ENCODE peak calls at places on chromosome 11, in four cellular contexts. H, D, R and L are unnamed samples.
A peak's percentile ranks its signal among the peaks of the same experiment; 100 is the strongest.

GRCh38 chr11:69868003-69868865 is 49.0 kb upstream of the FGF3 start:
- DNase-seq in D (no peak), H (peak; percentile 68), R (no peak), L (no peak)

GRCh38 chr11:118917488-118918127 is 8.1 kb downstream of the BCL9L start:
- DNase-seq in D (peak; percentile 92), R (peak; percentile 68), H (no peak), L (peak; percentile 97)

GRCh38 chr11:79438631-79439429 is 2.0 kb downstream of the TENM4 start:
- DNase-seq in R (peak; percentile 23), H (peak; percentile 17), D (peak; percentile 41), L (no peak)

GRCh38 chr11:1276866-1277615 is 32.4 kb downstream of the TOLLIP start:
- DNase-seq in D (no peak), R (no peak), H (no peak), L (no peak)

GRCh38 chr11:95922099-95922498 is 1.8 kb downstream of the MTMR2 start:
- DNase-seq in D (no peak), H (no peak), R (no peak), L (no peak)

GRCh38 chr11:2772544-2773031 is 72.8 kb upstream of the KCNQ1OT1 start:
- DNase-seq in D (no peak), R (no peak), H (no peak), L (no peak)

GRCh38 chr11:93340223-93340622 is 9.7 kb downstream of the DEUP1 start:
- DNase-seq in H (no peak), D (no peak), R (no peak), L (no peak)

GRCh38 chr11:5369793-5370192 is 13.8 kb upstream of the OR51M1 start:
- DNase-seq in H (no peak), R (no peak), D (no peak), L (no peak)

GRCh38 chr11:774873-775592 is 2.3 kb downstream of the GATD1 start:
- DNase-seq in H (no peak), R (no peak), D (no peak), L (no peak)

GRCh38 chr11:13329670-13330401 is 52.2 kb downstream of the BMAL1 start:
- DNase-seq in R (no peak), H (no peak), D (no peak), L (no peak)

GRCh38 chr11:127106142-127106541 is 105.6 kb upstream of the KIRREL3 start:
- DNase-seq in R (no peak), H (peak; percentile 69), D (no peak), L (peak; percentile 9)

GRCh38 chr11:77198440-77198849 is 70.4 kb downstream of the MYO7A start:
- DNase-seq in R (no peak), D (peak; percentile 11), H (no peak), L (no peak)

GRCh38 chr11:8740156-8740555 is 57.6 kb downstream of the RPL27A start:
- DNase-seq in R (no peak), D (no peak), H (no peak), L (no peak)

GRCh38 chr11:28110108-28110838 is 2.1 kb downstream of the METTL15 start:
- DNase-seq in H (peak; percentile 35), D (peak; percentile 71), R (peak; percentile 68), L (peak; percentile 77)

GRCh38 chr11:128968916-128969315 is 26.2 kb upstream of the TP53AIP1 start:
- DNase-seq in H (no peak), D (no peak), R (no peak), L (no peak)

GRCh38 chr11:76589945-76590630 is 80.5 kb downstream of the LRRC32 start:
- DNase-seq in H (no peak), R (no peak), D (no peak), L (no peak)

GRCh38 chr11:12020546-12020945 is 12.1 kb upstream of the DKK3 start:
- DNase-seq in D (no peak), H (no peak), R (no peak), L (no peak)

GRCh38 chr11:393219-394033 is 583 bp upstream of the PKP3 start:
- DNase-seq in R (no peak), D (no peak), H (no peak), L (peak; percentile 76)

GRCh38 chr11:4041731-4042391 is 52.7 kb upstream of the RRM1 start:
- DNase-seq in H (no peak), R (no peak), D (no peak), L (no peak)

GRCh38 chr11:2912498-2912897 is 16.7 kb downstream of the PHLDA2 start:
- DNase-seq in D (no peak), H (no peak), R (no peak), L (peak; percentile 98)

GRCh38 chr11:9153651-9154050 is 62.3 kb upstream of the SCUBE2 start:
- DNase-seq in R (no peak), D (no peak), H (no peak), L (peak; percentile 68)

GRCh38 chr11:1479678-1480118 is 6.9 kb downstream of the MOB2 start:
- DNase-seq in R (peak; percentile 2), D (no peak), H (no peak), L (no peak)

GRCh38 chr11:66467034-66467659 is 442 bp downstream of the PELI3 start:
- DNase-seq in H (peak; percentile 33), R (no peak), D (no peak), L (peak; percentile 15)

GRCh38 chr11:12818333-12819015 is 144.3 kb downstream of the TEAD1 start:
- DNase-seq in R (peak; percentile 42), H (no peak), D (no peak), L (no peak)

GRCh38 chr11:79397252-79397651 is 43.6 kb downstream of the TENM4 start:
- DNase-seq in D (no peak), R (no peak), H (no peak), L (no peak)

GRCh38 chr11:8045839-8046238 is 35.2 kb upstream of the TUB start:
- DNase-seq in H (no peak), D (no peak), R (no peak), L (no peak)

GRCh38 chr11:125036933-125037332 is 26.2 kb upstream of the SLC37A2 start:
- DNase-seq in H (no peak), D (no peak), R (no peak), L (no peak)

GRCh38 chr11:125916683-125917337 is 12.5 kb downstream of the DDX25 start:
- DNase-seq in R (no peak), H (no peak), D (no peak), L (peak; percentile 84)

GRCh38 chr11:119741369-119742262 is 12.6 kb upstream of the NECTIN1 start:
- DNase-seq in R (peak; percentile 52), D (no peak), H (peak; percentile 56), L (peak; percentile 53)

GRCh38 chr11:71240865-71241691 is 11.3 kb downstream of the SHANK2 start:
- DNase-seq in H (no peak), D (peak; percentile 45), R (no peak), L (peak; percentile 15)

DNA sequence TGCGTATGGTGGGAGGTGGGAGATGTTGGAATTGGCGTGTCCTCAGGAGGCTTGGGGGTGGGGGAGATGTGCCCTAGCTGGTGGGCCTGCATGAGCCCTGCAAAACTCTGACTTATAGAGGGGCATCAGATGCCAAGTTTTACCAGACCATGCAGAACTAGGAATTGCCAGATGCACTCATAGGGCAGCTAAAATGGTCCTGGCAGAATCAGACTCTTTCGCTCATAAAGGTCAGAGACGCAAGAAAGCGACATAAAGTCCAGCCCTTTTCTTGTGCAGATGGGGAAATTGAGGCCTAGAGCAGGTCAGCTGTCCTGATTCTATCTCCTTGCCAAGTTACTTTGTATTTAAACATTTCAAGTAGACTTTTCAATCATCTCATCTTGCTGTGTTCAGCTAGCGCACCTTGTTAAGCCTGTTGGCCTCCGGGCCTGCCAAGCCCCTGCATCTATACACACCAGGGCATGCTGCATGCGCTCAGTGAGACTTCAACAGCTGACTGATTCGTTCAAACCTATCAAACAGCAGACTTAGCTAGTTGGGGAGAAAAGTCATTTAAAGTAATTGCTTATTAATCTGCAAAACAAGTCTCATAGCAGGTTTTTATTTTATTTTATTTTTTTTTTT is 34.1 kb upstream of the EHF start:
- DNase-seq in D (no peak), R (no peak), H (no peak), L (no peak)
- H3K27ac ChIP-seq in D (no peak overlapping the region), R (no peak overlapping the region), H (no peak overlapping the region), L (no peak overlapping the region)

DNA sequence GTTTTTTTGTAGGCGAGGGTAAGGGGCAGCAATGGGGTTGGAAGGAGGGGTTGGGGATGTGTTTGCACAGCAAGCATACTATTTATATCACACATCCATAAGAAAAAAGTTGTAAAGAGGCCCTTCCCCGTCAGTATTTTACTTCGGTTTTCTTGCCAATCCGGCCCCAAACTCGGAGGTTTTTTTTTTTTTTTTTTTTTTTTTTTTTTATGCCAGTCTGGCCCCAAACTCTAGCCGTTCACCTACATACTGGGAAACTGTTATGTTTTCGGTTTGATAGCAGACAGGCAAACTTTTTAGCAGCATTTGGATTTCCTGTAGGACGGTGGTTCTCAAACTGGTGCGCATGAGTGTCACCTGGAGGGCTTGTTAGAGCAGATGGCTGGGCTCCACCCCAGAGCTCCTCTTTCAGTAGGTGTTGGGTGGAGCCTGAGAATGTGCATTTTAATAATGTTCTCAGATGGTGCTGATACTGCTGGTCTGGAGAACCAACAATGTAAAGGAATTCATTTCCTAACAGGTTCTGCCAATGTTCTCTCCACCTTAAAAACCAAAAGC is 76.5 kb upstream of the ZBED5 start:
- DNase-seq in R (no peak), D (no peak), H (no peak), L (peak; percentile 35)
- H3K4me3 ChIP-seq in R (peak overlapping the region; percentile 65), D (peak overlapping the region; percentile 49), H (peak overlapping the region; percentile 49), L (no peak overlapping the region)

GRCh38 chr11:80473562-80473961 is 1032.7 kb upstream of the TENM4 start:
- DNase-seq in R (no peak), D (no peak), H (no peak), L (peak; percentile 1)
- H3K27ac ChIP-seq in R (no peak overlapping the region), D (no peak overlapping the region), H (no peak overlapping the region), L (no peak overlapping the region)

DNA sequence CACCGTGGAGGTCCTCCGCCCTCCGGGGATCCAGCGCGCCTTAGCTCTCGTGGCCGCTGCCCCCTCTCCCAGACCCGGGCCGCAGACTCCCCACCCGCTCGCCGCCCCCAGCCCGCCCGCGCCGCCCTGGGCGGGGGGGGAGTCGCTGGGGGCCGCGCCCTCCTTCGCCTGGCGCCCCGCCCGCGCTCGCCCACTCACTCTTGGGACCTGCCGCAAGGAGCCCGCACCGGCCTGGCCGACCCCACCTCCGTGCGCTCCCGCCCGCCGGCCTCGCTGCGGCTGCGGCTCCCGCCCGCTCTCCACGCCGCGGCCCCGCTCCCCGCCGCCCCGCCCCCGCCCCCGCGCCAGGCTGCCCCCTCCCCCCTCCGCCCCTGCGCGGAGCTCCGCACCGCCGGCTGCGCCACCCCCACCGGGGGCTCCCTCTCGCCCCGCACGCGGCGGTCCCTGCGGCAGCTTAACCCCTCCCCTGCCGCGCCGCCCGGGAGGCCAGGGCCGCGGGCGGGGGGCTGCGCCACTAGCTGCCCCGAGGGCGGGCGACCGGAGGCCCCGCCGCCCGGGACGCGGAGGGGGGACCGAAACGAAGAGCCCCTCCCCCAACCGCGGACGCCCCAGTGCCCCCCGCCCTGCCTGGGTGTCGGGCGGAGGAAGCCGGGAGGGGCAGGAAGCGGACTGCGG is 739 bp upstream of the RASGRP2 start:
- DNase-seq in H (no peak), R (no peak), D (no peak), L (no peak)
- H3K4me3 ChIP-seq in H (peak overlapping the region; percentile 41), R (peak overlapping the region; percentile 77), D (peak overlapping the region; percentile 79), L (peak overlapping the region; percentile 74)

GRCh38 chr11:75562048-75562835 is at the start of gene SERPINH1:
- DNase-seq in H (no peak), R (peak; percentile 89), D (peak; percentile 89), L (peak; percentile 90)

GRCh38 chr11:75565221-75565814 is 3.3 kb downstream of the SERPINH1 start:
- DNase-seq in H (no peak), R (peak; percentile 69), D (peak; percentile 76), L (no peak)

GRCh38 chr11:75563978-75564552 is 2.0 kb downstream of the SERPINH1 start:
- DNase-seq in H (peak; percentile 71), D (peak; percentile 66), R (peak; percentile 64), L (no peak)

GRCh38 chr11:75562836-75563484 is 907 bp downstream of the SERPINH1 start:
- DNase-seq in H (peak; percentile 91), D (no peak), R (no peak), L (no peak)

GRCh38 chr11:75563501-75563977 is 1.5 kb downstream of the SERPINH1 start:
- DNase-seq in H (no peak), D (no peak), R (no peak), L (no peak)
- H3K27ac ChIP-seq in H (peak overlapping the region; percentile 99), D (peak overlapping the region; percentile 99), R (peak overlapping the region; percentile 100), L (peak overlapping the region; percentile 98)

GRCh38 chr11:44199816-44200215 is 104.3 kb downstream of the EXT2 start:
- DNase-seq in H (no peak), R (no peak), D (no peak), L (no peak)
- H3K4me3 ChIP-seq in H (no peak overlapping the region), R (no peak overlapping the region), D (no peak overlapping the region), L (no peak overlapping the region)